ENCODE peak calls at places on chromosome 11, in four cellular contexts. X is K562, M is GM12891, P is GM12878. Q is an unnamed sample.

GRCh38 chr11:61893981-61894380 is 2.6 kb upstream of the FADS3 start:
- DNase-seq in M (no peak), P (no peak), X (no peak), Q (no peak)

GRCh38 chr11:131534611-131535010 is 164.2 kb downstream of the NTM start:
- DNase-seq in M (no peak), X (no peak), P (no peak), Q (no peak)

GRCh38 chr11:34179026-34179675 is 73.7 kb downstream of the NAT10 start:
- DNase-seq in X (no peak), M (no peak), P (no peak), Q (no peak)

GRCh38 chr11:80702264-80702663 is 1261.4 kb upstream of the TENM4 start:
- DNase-seq in P (no peak), X (no peak), M (no peak), Q (no peak)

GRCh38 chr11:103279821-103280220 is 170.6 kb downstream of the DYNC2H1 start:
- DNase-seq in P (no peak), M (no peak), X (no peak), Q (no peak)

GRCh38 chr11:133844217-133844616 is 1.1 kb downstream of the SPATA19 start:
- DNase-seq in M (no peak), P (no peak), X (no peak), Q (no peak)

GRCh38 chr11:39236916-39237315 is 2222.5 kb downstream of the LRRC4C start:
- DNase-seq in M (no peak), X (no peak), P (no peak), Q (no peak)

GRCh38 chr11:119263352-119263940 is 53.5 kb downstream of the MCAM start:
- DNase-seq in M (no peak), P (no peak), X (no peak), Q (no peak)

GRCh38 chr11:64685536-64685935 is 37.5 kb downstream of the NRXN2 start:
- DNase-seq in X (no peak), M (no peak), P (no peak), Q (no peak)

GRCh38 chr11:22666700-22667439 is 459 bp downstream of the GAS2 start:
- DNase-seq in M (peak), X (no peak), P (no peak), Q (no peak)

GRCh38 chr11:93560534-93560933 is 17.3 kb upstream of the SMCO4 start:
- DNase-seq in M (no peak), X (no peak), P (no peak), Q (no peak)

GRCh38 chr11:16216831-16217230 is 139.5 kb downstream of the SOX6 start:
- DNase-seq in M (no peak), X (no peak), P (no peak), Q (no peak)

GRCh38 chr11:16217631-16218030 is 138.7 kb downstream of the SOX6 start:
- DNase-seq in P (no peak), X (no peak), M (no peak), Q (no peak)

GRCh38 chr11:16211407-16211806 is 144.9 kb downstream of the SOX6 start:
- DNase-seq in M (no peak), P (no peak), X (no peak), Q (no peak)

GRCh38 chr11:16215352-16215751 is 141.0 kb downstream of the SOX6 start:
- DNase-seq in M (no peak), X (no peak), P (no peak), Q (no peak)
- TF ChIP-seq SPI1 in M (no peak), X (no peak), P (no peak), Q (no peak)

GRCh38 chr11:112634551-112634950 is 326.7 kb upstream of the NCAM1 start:
- DNase-seq in X (no peak), P (no peak), M (no peak), Q (no peak)
- TF ChIP-seq SPI1 in X (no peak), P (no peak), M (no peak), Q (no peak)

DNA sequence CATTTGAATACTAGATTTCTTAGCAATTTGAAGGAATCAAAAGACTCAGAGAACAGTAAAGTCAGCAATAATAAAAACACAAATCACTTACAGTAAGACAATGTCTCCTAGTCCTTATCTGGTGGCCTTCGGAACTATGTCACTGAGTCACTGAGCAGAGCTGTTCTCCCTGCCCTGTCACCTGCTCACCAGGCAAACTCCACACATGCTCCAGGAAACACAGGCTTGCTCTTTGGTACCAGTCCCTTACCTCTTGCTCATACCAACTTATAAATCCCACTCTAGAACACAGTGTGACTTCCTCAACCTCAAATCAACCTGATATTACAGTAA is 81.1 kb upstream of the CHRM4 start:
- DNase-seq in P (no peak), M (no peak), X (no peak), Q (no peak)
- TF ChIP-seq SPI1 in P (no peak), M (no peak), X (no peak), Q (no peak)

GRCh38 chr11:82756765-82757650 is 23.3 kb upstream of the FAM181B start:
- DNase-seq in P (no peak), X (no peak), M (no peak), Q (no peak)
- TF ChIP-seq SPI1 in P (no peak), X (no peak), M (no peak), Q (no peak)

GRCh38 chr11:62898027-62898426 is 17.3 kb downstream of the SLC3A2 start:
- DNase-seq in P (no peak), M (no peak), X (no peak), Q (no peak)

GRCh38 chr11:62905286-62905685 is 15.9 kb downstream of the CHRM1 start:
- DNase-seq in X (no peak), P (no peak), M (no peak), Q (no peak)

GRCh38 chr11:62905927-62906531 is 15.1 kb downstream of the CHRM1 start:
- DNase-seq in P (peak), X (peak), M (peak), Q (peak)

GRCh38 chr11:62908468-62909072 is 12.6 kb downstream of the CHRM1 start:
- DNase-seq in M (no peak), P (no peak), X (no peak), Q (no peak)

DNA sequence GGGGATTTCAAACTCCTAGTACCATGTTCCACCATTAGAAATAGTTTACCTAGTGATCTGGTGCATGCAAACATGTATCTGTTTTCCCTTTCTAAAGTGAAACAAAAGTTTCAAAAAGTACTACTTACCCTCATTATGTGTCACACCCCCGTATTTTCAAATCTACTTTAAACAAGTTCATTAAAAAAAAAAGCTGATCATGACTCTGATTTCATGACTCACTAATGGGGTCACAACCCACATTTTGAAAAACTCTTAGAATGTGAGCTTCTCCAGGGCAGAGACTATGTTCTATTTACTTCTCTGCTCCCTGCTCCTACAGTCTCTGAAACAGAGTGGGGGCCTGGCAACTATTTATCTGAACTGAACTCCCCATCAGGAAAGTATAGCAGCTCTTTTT is 18.2 kb downstream of the CHRM1 start:
- DNase-seq in X (no peak), P (no peak), M (no peak), Q (no peak)
- TF ChIP-seq SPI1 in X (no peak), P (no peak), M (peak), Q (no peak)

GRCh38 chr11:101341578-101341977 is 212.0 kb upstream of the PGR start:
- DNase-seq in M (no peak), X (no peak), P (no peak), Q (no peak)

GRCh38 chr11:101331411-101331810 is 201.8 kb upstream of the PGR start:
- DNase-seq in X (no peak), P (no peak), M (no peak), Q (no peak)

GRCh38 chr11:101334581-101334980 is 205.0 kb upstream of the PGR start:
- DNase-seq in X (no peak), M (no peak), P (no peak), Q (no peak)

GRCh38 chr11:101336155-101336554 is 206.5 kb upstream of the PGR start:
- DNase-seq in P (no peak), X (no peak), M (no peak), Q (no peak)

GRCh38 chr11:101336858-101337257 is 207.2 kb upstream of the PGR start:
- DNase-seq in P (no peak), M (no peak), X (no peak), Q (no peak)
- TF ChIP-seq SPI1 in P (no peak), M (no peak), X (no peak), Q (no peak)

GRCh38 chr11:76512851-76513653 is 68.2 kb downstream of the EMSY start:
- DNase-seq in P (no peak), X (no peak), M (no peak), Q (no peak)
- TF ChIP-seq SPI1 in P (no peak), X (no peak), M (no peak), Q (no peak)

GRCh38 chr11:46380340-46381045 is 976 bp upstream of the MDK start:
- DNase-seq in P (no peak), X (peak), M (peak), Q (no peak)
- TF ChIP-seq SPI1 in P (no peak), X (no peak), M (no peak), Q (no peak)

DNA sequence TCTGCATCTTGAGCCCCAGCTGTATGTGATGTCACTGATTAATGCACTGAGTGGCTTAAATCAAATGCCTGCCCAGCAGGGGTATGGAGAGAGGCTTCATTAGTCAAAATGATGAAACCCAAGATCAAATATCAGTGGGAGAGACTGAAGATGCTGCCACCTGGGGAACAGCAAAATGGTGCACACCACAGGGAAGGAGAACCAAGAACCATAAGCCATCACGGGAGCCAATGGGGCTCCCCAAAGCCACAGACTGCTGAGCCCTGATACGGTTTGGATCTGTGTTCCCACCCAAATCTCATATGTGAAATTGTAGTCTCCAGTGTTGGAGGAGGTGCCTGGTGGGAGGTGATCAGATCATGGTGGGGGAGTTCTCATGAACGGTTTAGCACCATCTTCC is 85.6 kb downstream of the CTTN start:
- DNase-seq in X (no peak), M (no peak), P (no peak), Q (no peak)
- TF ChIP-seq SPI1 in X (no peak), M (no peak), P (no peak), Q (no peak)

GRCh38 chr11:75193271-75193670 is 42.4 kb downstream of the SLCO2B1 start:
- DNase-seq in P (no peak), M (no peak), X (no peak), Q (no peak)
- TF ChIP-seq SPI1 in P (no peak), M (no peak), X (no peak), Q (no peak)

Q was measured in HL-60.